ENCODE peak calls at places on chromosome 3, in eight cellular contexts. M is neural progenitor cell, D is HL-60, U is cardiac muscle cell, S is mesenchymal stem cell, P is neuronal stem cell, F is heart left ventricle, R is spleen. L is an unnamed sample.

GRCh38 chr3:149224736-149225594 is 3.3 kb upstream of the CP start:
- DNase-seq in S (peak; percentile 99), R (no peak), F (no peak), D (peak; percentile 7), M (no peak), P (no peak), U (peak; percentile 84), L (no peak)

GRCh38 chr3:182597621-182598041 is 195.7 kb upstream of the ATP11B start:
- DNase-seq in R (no peak), D (no peak), P (no peak), M (no peak), S (no peak), F (no peak), U (no peak), L (no peak)

GRCh38 chr3:149336925-149337324 is 3.5 kb upstream of the TM4SF18 start:
- DNase-seq in S (no peak), P (no peak), U (no peak), M (no peak), D (no peak), F (no peak), R (no peak), L (no peak)

GRCh38 chr3:157384526-157384925 is 52.1 kb upstream of the PTX3 start:
- DNase-seq in D (no peak), F (no peak), M (no peak), S (no peak), R (no peak), U (no peak), P (no peak), L (no peak)

GRCh38 chr3:42119558-42120355 is 28.6 kb downstream of the TRAK1 start:
- DNase-seq in S (peak; percentile 16), P (no peak), M (no peak), U (peak; percentile 8), F (no peak), R (no peak), D (peak; percentile 63), L (no peak)

GRCh38 chr3:71450985-71451560 is 132.5 kb downstream of the FOXP1 start:
- DNase-seq in P (no peak), S (no peak), U (no peak), F (no peak), D (no peak), R (no peak), M (peak; percentile 32), L (peak; percentile 68)

GRCh38 chr3:102474207-102474606 is 39.4 kb downstream of the ZPLD1 start:
- DNase-seq in D (no peak), S (no peak), R (no peak), M (no peak), P (no peak), F (no peak), U (no peak), L (no peak)

GRCh38 chr3:14728113-14728512 is 53.2 kb downstream of the C3orf20 start:
- DNase-seq in P (no peak), U (no peak), M (no peak), R (no peak), F (no peak), D (no peak), S (no peak), L (no peak)

GRCh38 chr3:58004972-58005371 is 3.2 kb upstream of the FLNB start:
- DNase-seq in F (no peak), S (no peak), P (no peak), M (no peak), D (no peak), U (no peak), R (no peak), L (no peak)

GRCh38 chr3:138673641-138674040 is 65.1 kb downstream of the FAIM start:
- DNase-seq in P (no peak), U (peak; percentile 62), S (peak; percentile 96), F (no peak), D (no peak), R (no peak), M (no peak), L (no peak)

GRCh38 chr3:44782891-44783290 is 21.3 kb downstream of the KIF15 start:
- DNase-seq in U (no peak), P (no peak), S (no peak), R (no peak), M (no peak), F (no peak), D (no peak), L (no peak)

GRCh38 chr3:58471025-58471887 is 20.6 kb upstream of the KCTD6 start:
- DNase-seq in F (no peak), D (peak; percentile 91), U (peak; percentile 93), P (no peak), S (peak; percentile 75), M (peak; percentile 31), R (no peak), L (no peak)

GRCh38 chr3:123365450-123366143 is 83.3 kb downstream of the ADCY5 start:
- DNase-seq in P (no peak), M (peak; percentile 71), U (peak; percentile 32), S (peak; percentile 14), R (peak; percentile 4), D (no peak), F (no peak), L (no peak)

GRCh38 chr3:138629526-138629925 is 21.0 kb downstream of the FAIM start:
- DNase-seq in S (no peak), U (no peak), R (no peak), M (no peak), F (no peak), D (no peak), P (no peak), L (no peak)

GRCh38 chr3:95655363-95655986 is 1158.9 kb upstream of the EPHA6 start:
- DNase-seq in U (no peak), S (no peak), P (no peak), M (no peak), D (no peak), R (no peak), F (no peak), L (no peak)

GRCh38 chr3:197583371-197583770 is 27.6 kb upstream of the BDH1 start:
- DNase-seq in R (no peak), S (no peak), D (no peak), F (no peak), P (no peak), U (no peak), M (no peak), L (no peak)

GRCh38 chr3:194720048-194720447 is 34.4 kb downstream of the FAM43A start:
- DNase-seq in R (no peak), S (no peak), P (no peak), D (no peak), U (no peak), M (no peak), F (no peak), L (no peak)

GRCh38 chr3:40845916-40846315 is 321.2 kb downstream of the ZNF621 start:
- DNase-seq in U (no peak), F (no peak), S (no peak), R (no peak), P (no peak), M (no peak), D (no peak), L (no peak)
- H3K27ac ChIP-seq in U (no peak overlapping the region), F (no peak overlapping the region), S (no peak overlapping the region), R (no peak overlapping the region), P (no peak overlapping the region), M (no peak overlapping the region), D (no peak overlapping the region), L (no peak overlapping the region)

GRCh38 chr3:17551333-17551732 is 191.1 kb downstream of the TBC1D5 start:
- DNase-seq in D (no peak), F (no peak), M (no peak), S (no peak), P (no peak), U (no peak), R (no peak), L (no peak)
- H3K27me3 ChIP-seq in D (no peaks in the 10 kb centered on the region), F (no peaks in the 10 kb centered on the region), M (no peaks in the 10 kb centered on the region), S (no peaks in the 10 kb centered on the region), P (no peaks in the 10 kb centered on the region), U (no peaks in the 10 kb centered on the region), R (no peaks in the 10 kb centered on the region), L (no peaks in the 10 kb centered on the region)

DNA sequence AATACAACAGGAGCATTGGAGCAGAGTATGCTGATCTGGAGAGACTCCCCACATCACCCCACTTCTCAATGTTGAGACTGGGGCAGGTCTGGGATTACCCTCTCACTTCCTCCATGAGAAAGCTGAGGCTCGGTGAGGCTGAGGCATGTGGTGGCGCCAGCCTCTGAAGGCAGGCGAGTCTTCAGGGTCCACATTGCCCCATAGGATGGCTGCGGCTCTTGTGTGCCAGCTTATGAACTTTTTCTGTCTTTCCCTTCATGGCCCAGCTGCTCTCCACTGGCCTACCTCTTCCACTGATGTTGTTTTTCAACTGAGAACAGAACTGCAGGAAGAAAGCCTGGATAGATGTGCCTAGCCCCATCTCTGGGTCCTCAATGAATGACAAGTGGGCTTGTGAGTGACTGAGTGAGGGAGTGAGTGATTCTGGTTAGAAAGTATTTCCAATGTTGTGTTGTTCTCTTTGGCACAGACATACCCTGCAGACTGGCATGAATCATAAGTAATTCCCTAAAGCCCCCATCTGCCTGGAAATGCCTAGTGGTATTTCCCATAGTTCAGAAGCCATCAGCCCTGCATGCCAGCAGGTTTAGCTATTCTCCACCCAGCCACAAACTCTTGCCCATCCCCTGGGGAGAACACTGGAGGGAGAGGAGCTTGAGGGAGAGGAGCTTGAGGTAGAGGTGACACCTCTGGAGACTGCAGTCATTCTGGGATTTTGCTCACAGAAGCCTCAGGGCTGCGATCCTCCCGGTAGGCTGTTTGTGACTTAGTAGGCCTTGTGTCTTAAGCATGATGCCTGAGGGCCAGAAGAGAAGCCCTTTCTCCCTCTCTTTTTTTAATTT is 56.9 kb downstream of the AMOTL2 start:
- DNase-seq in M (no peak), D (no peak), P (no peak), U (no peak), F (no peak), R (no peak), S (no peak), L (no peak)
- H3K27ac ChIP-seq in M (no peak overlapping the region), D (no peak overlapping the region), P (no peak overlapping the region), U (no peak overlapping the region), F (no peak overlapping the region), R (no peak overlapping the region), S (peak overlapping the region; percentile 32), L (no peak overlapping the region)

GRCh38 chr3:27713435-27713880 is 8.7 kb downstream of the EOMES start:
- DNase-seq in R (peak; percentile 67), F (no peak), P (no peak), U (no peak), M (no peak), S (peak; percentile 24), D (no peak), L (no peak)

GRCh38 chr3:27712136-27713065 is 9.7 kb downstream of the EOMES start:
- DNase-seq in D (peak; percentile 77), P (no peak), S (peak; percentile 80), U (peak; percentile 87), M (peak; percentile 88), R (peak; percentile 93), F (peak; percentile 73), L (peak; percentile 74)

GRCh38 chr3:27714692-27715453 is 7.2 kb downstream of the EOMES start:
- DNase-seq in M (peak; percentile 88), P (no peak), D (no peak), R (peak; percentile 80), F (no peak), S (peak; percentile 8), U (no peak), L (no peak)

GRCh38 chr3:27714101-27714526 is 8.0 kb downstream of the EOMES start:
- DNase-seq in D (no peak), M (no peak), F (no peak), S (no peak), U (no peak), R (no peak), P (no peak), L (no peak)

DNA sequence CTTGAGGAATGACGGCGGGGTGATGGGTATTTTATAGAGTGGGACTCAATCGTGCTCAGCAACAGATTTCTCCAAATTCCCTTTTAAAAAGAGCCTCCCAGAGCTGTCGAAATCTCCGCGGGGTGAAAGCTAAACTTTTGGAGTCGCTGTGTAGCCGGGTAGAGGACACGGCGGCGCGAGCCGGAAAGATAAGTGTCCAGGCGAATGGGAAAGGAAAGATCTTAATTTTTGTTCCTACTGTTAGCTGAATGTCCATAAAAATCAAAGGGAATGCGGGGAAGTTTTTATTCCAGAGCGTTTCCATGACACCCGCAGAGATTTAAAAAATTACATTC is 9.1 kb downstream of the EOMES start:
- DNase-seq in P (no peak), M (no peak), D (no peak), U (no peak), F (no peak), R (no peak), S (no peak), L (no peak)
- H3K27me3 ChIP-seq in P (peaks cover 60% of the 10 kb centered on the region), M (peaks cover 100% of the 10 kb centered on the region), D (peaks cover 57% of the 10 kb centered on the region), U (peaks cover 65% of the 10 kb centered on the region), F (peaks cover 37% of the 10 kb centered on the region), R (peaks cover 29% of the 10 kb centered on the region), S (peaks cover 70% of the 10 kb centered on the region), L (no peaks in the 10 kb centered on the region)

L was measured in naive thymus-derived CD4-positive, alpha-beta T cell.